ENCODE peak calls at places on chromosomes 5 and 9, in eight cellular contexts. E, K, V, X, U, N, A and T are unnamed samples.

GRCh38 chr5:149415245-149415967 is 36.3 kb upstream of the IL17B start:
- DNase-seq in X (no peak), N (no peak), U (peak), V (no peak), E (no peak), K (no peak), A (no peak), T (peak)

GRCh38 chr5:123001801-123002200 is 34.7 kb downstream of the PPIC start:
- DNase-seq in E (no peak), X (no peak), N (no peak), V (no peak), U (no peak), K (no peak), A (no peak), T (no peak)

GRCh38 chr5:1068895-1069719 is 42.8 kb downstream of the SLC12A7 start:
- DNase-seq in U (no peak), E (no peak), K (no peak), X (no peak), A (no peak), N (no peak), V (no peak), T (no peak)

GRCh38 chr5:72018158-72018803 is 89.0 kb upstream of the MAP1B start:
- DNase-seq in U (peak), E (peak), V (no peak), N (peak), A (no peak), K (peak), X (peak), T (peak)

GRCh38 chr5:28779161-28779754 is 1740.9 kb upstream of the CDH9 start:
- DNase-seq in V (no peak), K (no peak), A (no peak), U (peak), E (no peak), X (no peak), N (peak), T (peak)

GRCh38 chr5:56328753-56329560 is 95.8 kb upstream of the ANKRD55 start:
- DNase-seq in K (peak), A (no peak), E (no peak), V (no peak), X (no peak), U (peak), N (peak), T (no peak)

GRCh38 chr5:155282503-155283107 is 269.1 kb downstream of the KIF4B start:
- DNase-seq in U (no peak), E (no peak), V (no peak), A (no peak), X (no peak), N (no peak), K (no peak), T (no peak)

GRCh38 chr9:105608685-105609598 is 51.0 kb downstream of the FKTN start:
- DNase-seq in K (no peak), A (peak), E (no peak), X (no peak), N (peak), U (peak), V (no peak), T (peak)

GRCh38 chr9:88236531-88237453 is 98.5 kb upstream of the SPATA31C2 start:
- DNase-seq in X (no peak), V (no peak), E (peak), A (no peak), K (no peak), U (no peak), N (no peak), T (no peak)

GRCh38 chr5:163908253-163908652 is 402.8 kb downstream of the MAT2B start:
- DNase-seq in V (no peak), K (no peak), E (no peak), A (no peak), X (no peak), U (no peak), N (no peak), T (no peak)

GRCh38 chr5:73770601-73771025 is 144.6 kb downstream of the ARHGEF28 start:
- DNase-seq in A (peak), U (no peak), K (no peak), V (no peak), E (no peak), X (no peak), N (no peak), T (no peak)

GRCh38 chr5:142303576-142303975 is 21.2 kb downstream of the SPRY4 start:
- DNase-seq in N (no peak), E (no peak), A (no peak), V (no peak), X (no peak), K (no peak), U (no peak), T (no peak)

GRCh38 chr5:138632900-138633489 is 57.8 kb upstream of the HSPA9 start:
- DNase-seq in U (peak), N (peak), E (peak), A (peak), V (no peak), K (peak), X (no peak), T (peak)

GRCh38 chr9:72140582-72140981 is 8.7 kb upstream of the GDA start:
- DNase-seq in A (no peak), U (no peak), E (no peak), N (no peak), X (no peak), V (no peak), K (no peak), T (no peak)

GRCh38 chr5:136087961-136088871 is 44.4 kb upstream of the SMAD5 start:
- DNase-seq in K (no peak), A (no peak), E (no peak), U (no peak), X (no peak), V (no peak), N (peak), T (peak)

GRCh38 chr5:73902327-73903051 is 276.5 kb downstream of the ARHGEF28 start:
- DNase-seq in V (no peak), U (peak), E (no peak), A (peak), X (no peak), N (peak), K (no peak), T (peak)

GRCh38 chr5:2565147-2565546 is 186.3 kb downstream of the IRX2 start:
- DNase-seq in K (no peak), U (no peak), A (no peak), N (no peak), X (no peak), E (no peak), V (no peak), T (no peak)

GRCh38 chr5:78647411-78647818 is 1.2 kb downstream of the LHFPL2 start:
- DNase-seq in X (no peak), A (no peak), V (no peak), E (no peak), K (peak), U (peak), N (peak), T (peak)

GRCh38 chr9:32291370-32291769 is 93.1 kb upstream of the ACO1 start:
- DNase-seq in K (no peak), V (no peak), U (no peak), X (no peak), A (no peak), N (no peak), E (no peak), T (no peak)

GRCh38 chr5:137296213-137296702 is 202.9 kb downstream of the SPOCK1 start:
- DNase-seq in K (no peak), X (no peak), E (no peak), V (no peak), N (no peak), A (no peak), U (peak), T (no peak)

GRCh38 chr5:161378701-161379100 is 167.8 kb downstream of the GABRB2 start:
- DNase-seq in V (no peak), X (no peak), E (no peak), N (no peak), U (no peak), A (no peak), K (no peak), T (no peak)

GRCh38 chr9:129665008-129665771 is at the start of gene PRRX2:
- DNase-seq in N (no peak), V (no peak), X (no peak), K (no peak), U (no peak), E (no peak), A (no peak), T (peak)

GRCh38 chr9:93205045-93205768 is 21.3 kb downstream of the WNK2 start:
- DNase-seq in X (no peak), A (no peak), K (no peak), N (no peak), U (no peak), V (no peak), E (peak), T (peak)